ENCODE peak calls at places on chromosomes 12 and 14, in ten cellular contexts. G is heart left ventricle; A is testis; S is upper lobe of left lung; M is endothelial cell of umbilical vein; U is CD8-positive, alpha-beta memory T cell; B is PC-3; K is OCI-LY7; H is IMR-90; N is mesenchymal stem cell. O is an unnamed sample.

GRCh38 chr12:44835641-44836379 is 40.3 kb downstream of the NELL2 start:
- DNase-seq in S (no peak), B (no peak), K (no peak), M (no peak), U (no peak), A (no peak), N (no peak), H (no peak), G (no peak), O (no peak)

GRCh38 chr12:131865196-131865875 is 29.1 kb upstream of the ULK1 start:
- DNase-seq in M (no peak), S (no peak), N (peak; percentile 52), G (no peak), U (no peak), B (peak; percentile 99), H (peak; percentile 30), A (no peak), K (no peak), O (no peak)

GRCh38 chr14:35883677-35884293 is 57.6 kb downstream of the BRMS1L start:
- DNase-seq in S (no peak), K (peak; percentile 49), B (peak; percentile 60), N (peak; percentile 34), A (peak; percentile 46), H (peak; percentile 18), G (no peak), U (no peak), M (no peak), O (peak; percentile 38)

GRCh38 chr14:52797653-52798052 is 6.2 kb upstream of the GNPNAT1 start:
- DNase-seq in U (no peak), M (no peak), A (no peak), S (no peak), G (no peak), N (no peak), B (no peak), K (no peak), H (no peak), O (no peak)

GRCh38 chr14:67457782-67458181 is 30.7 kb downstream of the TMEM229B start:
- DNase-seq in U (no peak), G (no peak), K (no peak), M (no peak), B (peak; percentile 60), S (no peak), H (no peak), A (no peak), N (no peak), O (peak; percentile 8)

GRCh38 chr14:100862277-100862676 is 36.4 kb downstream of the MEG3 start:
- DNase-seq in B (no peak), N (no peak), U (no peak), K (no peak), M (no peak), G (peak; percentile 28), H (peak; percentile 31), A (no peak), S (no peak), O (no peak)

GRCh38 chr14:78245238-78245637 is 75.1 kb downstream of the NRXN3 start:
- DNase-seq in S (peak; percentile 29), K (no peak), U (no peak), A (no peak), N (no peak), B (no peak), G (no peak), M (no peak), H (no peak), O (no peak)

GRCh38 chr14:68638817-68639517 is 153.9 kb downstream of the ZFP36L1 start:
- DNase-seq in M (peak; percentile 24), A (no peak), B (no peak), H (no peak), S (no peak), K (no peak), G (no peak), U (no peak), N (no peak), O (no peak)

GRCh38 chr12:48937170-48937569 is 11.9 kb upstream of the FKBP11 start:
- DNase-seq in A (no peak), N (no peak), U (no peak), S (no peak), B (no peak), K (peak; percentile 21), M (no peak), G (no peak), H (no peak), O (no peak)

GRCh38 chr14:103014466-103015319 is 42.7 kb downstream of the CDC42BPB start:
- DNase-seq in M (peak; percentile 36), N (peak; percentile 72), S (no peak), U (no peak), K (no peak), B (no peak), A (no peak), G (peak; percentile 46), H (peak; percentile 33), O (no peak)

GRCh38 chr14:80638620-80639215 is 302.8 kb downstream of the CEP128 start:
- DNase-seq in K (no peak), N (peak; percentile 51), A (no peak), B (peak; percentile 96), G (no peak), M (peak; percentile 81), H (peak; percentile 85), U (no peak), S (no peak), O (peak; percentile 44)

GRCh38 chr14:24868389-24868788 is 181.6 kb downstream of the STXBP6 start:
- DNase-seq in N (no peak), S (no peak), B (no peak), M (no peak), U (no peak), A (no peak), G (no peak), H (no peak), K (no peak), O (no peak)

GRCh38 chr12:47802312-47802711 is 17.4 kb downstream of the HDAC7 start:
- DNase-seq in N (no peak), H (no peak), S (no peak), U (no peak), G (peak; percentile 42), K (peak; percentile 31), M (no peak), B (no peak), A (no peak), O (no peak)

GRCh38 chr12:47800582-47800981 is 19.1 kb downstream of the HDAC7 start:
- DNase-seq in H (no peak), U (no peak), M (no peak), K (no peak), S (no peak), N (no peak), G (no peak), B (no peak), A (no peak), O (no peak)

GRCh38 chr12:47799357-47799955 is 20.2 kb downstream of the HDAC7 start:
- DNase-seq in K (no peak), N (no peak), M (no peak), G (peak; percentile 85), A (no peak), B (no peak), H (no peak), U (no peak), S (no peak), O (no peak)

GRCh38 chr12:47801904-47802246 is 17.8 kb downstream of the HDAC7 start:
- DNase-seq in H (no peak), U (no peak), M (peak; percentile 48), N (no peak), S (no peak), A (no peak), G (peak; percentile 57), K (no peak), B (no peak), O (no peak)

DNA sequence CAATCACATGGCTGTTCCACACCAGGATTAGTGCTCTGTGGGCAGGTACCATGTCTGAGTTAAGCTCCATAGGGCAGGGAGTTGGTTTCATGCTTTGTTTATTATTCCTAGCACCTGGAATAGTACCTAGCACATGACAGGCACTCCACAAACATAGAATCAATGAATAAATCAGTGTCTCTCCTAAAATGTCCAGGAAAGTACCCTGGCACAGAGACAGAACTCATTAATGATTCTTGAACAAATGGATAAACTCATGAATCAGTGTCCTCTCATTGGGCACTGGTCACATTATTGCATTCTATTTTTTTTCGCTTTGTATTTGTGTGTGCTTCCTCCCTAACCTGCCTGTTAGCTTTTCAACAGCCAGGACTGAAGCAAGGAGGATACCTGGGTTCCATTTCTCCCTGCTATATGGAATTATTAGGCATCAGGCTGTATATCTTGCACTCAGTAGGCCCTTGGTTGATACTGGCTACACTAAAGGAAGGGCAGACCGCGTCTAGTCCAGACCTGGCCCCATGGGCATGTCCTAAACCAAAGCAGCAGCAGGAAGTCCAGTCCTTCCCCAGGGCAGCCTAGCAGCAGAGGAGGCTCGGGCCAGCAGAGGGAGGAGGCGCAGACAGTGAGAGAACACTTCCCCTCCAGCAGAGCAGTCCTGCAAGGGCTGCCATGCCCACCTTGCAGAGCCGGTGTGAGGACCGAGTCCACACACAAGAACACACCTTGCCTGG is 18.4 kb downstream of the HDAC7 start:
- DNase-seq in B (no peak), G (peak; percentile 73), M (peak; percentile 54), U (no peak), S (no peak), N (peak; percentile 34), K (no peak), H (no peak), A (no peak), O (peak; percentile 20)
- H3K4me1 ChIP-seq in B (no peaks in the 10 kb centered on the region), G (peaks cover 78% of the 10 kb centered on the region), M (peaks cover 60% of the 10 kb centered on the region), U (peaks cover 73% of the 10 kb centered on the region), S (peaks cover 82% of the 10 kb centered on the region), N (peaks cover 38% of the 10 kb centered on the region), K (peaks cover 44% of the 10 kb centered on the region), H (peaks cover 37% of the 10 kb centered on the region), A (peaks cover 59% of the 10 kb centered on the region), O (peaks cover 67% of the 10 kb centered on the region)

GRCh38 chr12:127165567-127166392 is 1101.2 kb upstream of the TMEM132C start:
- DNase-seq in A (peak; percentile 86), B (peak; percentile 82), H (peak; percentile 57), K (no peak), M (no peak), S (peak; percentile 97), U (peak; percentile 61), N (peak; percentile 73), G (peak; percentile 93), O (peak; percentile 84)
- H3K4me3 ChIP-seq in A (peak overlapping the region; percentile 65), B (peak overlapping the region; percentile 48), H (peak overlapping the region; percentile 45), K (no peak overlapping the region), M (no peak overlapping the region), S (peak overlapping the region; percentile 54), U (no peak overlapping the region), N (peak overlapping the region; percentile 64), G (peak overlapping the region; percentile 65), O (peak overlapping the region; percentile 64)

GRCh38 chr14:76834296-76834695 is 8.1 kb downstream of the LRRC74A start:
- DNase-seq in A (no peak), H (no peak), K (no peak), B (no peak), M (no peak), N (no peak), S (no peak), U (no peak), G (no peak), O (no peak)
- H3K4me1 ChIP-seq in A (peaks cover 10% of the 10 kb centered on the region), H (no peaks in the 10 kb centered on the region), K (no peaks in the 10 kb centered on the region), B (no peaks in the 10 kb centered on the region), M (no peaks in the 10 kb centered on the region), N (no peaks in the 10 kb centered on the region), S (no peaks in the 10 kb centered on the region), U (no peaks in the 10 kb centered on the region), G (peaks cover 6% of the 10 kb centered on the region), O (peaks cover 22% of the 10 kb centered on the region)

DNA sequence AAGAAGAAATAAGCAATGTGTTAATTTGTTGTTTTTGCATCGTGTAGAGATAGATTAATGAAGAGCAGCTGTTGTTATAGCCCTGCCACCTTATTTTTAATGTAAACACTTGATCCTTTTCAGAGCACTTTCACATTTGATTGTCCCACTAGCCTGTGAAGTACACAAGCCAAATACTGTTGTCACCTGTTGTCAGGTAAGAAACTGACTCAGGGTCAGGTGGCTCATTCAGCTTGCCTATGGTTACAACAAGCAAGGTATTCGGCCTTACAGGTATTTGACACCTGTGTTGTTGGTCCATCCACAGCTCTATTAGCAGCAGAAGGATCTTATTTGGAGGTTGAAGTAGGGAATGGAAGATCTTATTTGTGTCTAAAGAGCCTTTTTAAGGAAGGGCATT is 108.9 kb downstream of the GPR135 start:
- DNase-seq in H (no peak), A (no peak), G (no peak), N (no peak), U (no peak), B (peak; percentile 60), M (no peak), S (no peak), K (peak; percentile 52), O (no peak)
- H3K4me3 ChIP-seq in H (no peak overlapping the region), A (no peak overlapping the region), G (no peak overlapping the region), N (no peak overlapping the region), U (no peak overlapping the region), B (no peak overlapping the region), M (no peak overlapping the region), S (no peak overlapping the region), K (peak overlapping the region; percentile 62), O (no peak overlapping the region)